ENCODE peak calls at places on chromosomes 16 and 17, in six cellular contexts. One of them, this sample, is unnamed.

GRCh38 chr16:84597518-84598390 is 20.1 kb downstream of the COTL1 start:
- DNase-seq in A673: no peak
- DNase-seq in ovary: no peak
- DNase-seq in effector memory CD4-positive, alpha-beta T cell: peak; percentile 27
- DNase-seq in HFFc6: no peak
- DNase-seq in AG20443: no peak
- DNase-seq in this sample: no peak

GRCh38 chr16:80599466-80599865 is 58.7 kb downstream of the DYNLRB2 start:
- DNase-seq in HFFc6: peak; percentile 64
- DNase-seq in AG20443: no peak
- DNase-seq in A673: no peak
- DNase-seq in ovary: no peak
- DNase-seq in effector memory CD4-positive, alpha-beta T cell: no peak
- DNase-seq in this sample: no peak

GRCh38 chr17:1340371-1340770 is 59.7 kb downstream of the YWHAE start:
- DNase-seq in effector memory CD4-positive, alpha-beta T cell: no peak
- DNase-seq in A673: no peak
- DNase-seq in ovary: no peak
- DNase-seq in HFFc6: no peak
- DNase-seq in AG20443: no peak
- DNase-seq in this sample: no peak

GRCh38 chr17:49989518-49989880 is 5.5 kb downstream of the DLX3 start:
- DNase-seq in ovary: no peak
- DNase-seq in AG20443: no peak
- DNase-seq in A673: no peak
- DNase-seq in effector memory CD4-positive, alpha-beta T cell: no peak
- DNase-seq in HFFc6: no peak
- DNase-seq in this sample: no peak

GRCh38 chr17:78127888-78128615 is 503 bp downstream of the TMC6 start:
- DNase-seq in ovary: no peak
- DNase-seq in HFFc6: no peak
- DNase-seq in A673: no peak
- DNase-seq in effector memory CD4-positive, alpha-beta T cell: no peak
- DNase-seq in AG20443: no peak
- DNase-seq in this sample: no peak

GRCh38 chr17:74748279-74748528 is 224 bp upstream of the NHERF1 start:
- DNase-seq in ovary: no peak
- DNase-seq in effector memory CD4-positive, alpha-beta T cell: no peak
- DNase-seq in HFFc6: no peak
- DNase-seq in A673: no peak
- DNase-seq in AG20443: no peak
- DNase-seq in this sample: no peak

GRCh38 chr16:27463741-27464662 is 62.0 kb downstream of the IL21R start:
- DNase-seq in A673: no peak
- DNase-seq in ovary: no peak
- DNase-seq in HFFc6: no peak
- DNase-seq in effector memory CD4-positive, alpha-beta T cell: no peak
- DNase-seq in AG20443: no peak
- DNase-seq in this sample: no peak

GRCh38 chr17:3974980-3975379 is 10.7 kb upstream of the ATP2A3 start:
- DNase-seq in ovary: no peak
- DNase-seq in A673: no peak
- DNase-seq in HFFc6: no peak
- DNase-seq in effector memory CD4-positive, alpha-beta T cell: no peak
- DNase-seq in AG20443: no peak
- DNase-seq in this sample: no peak

GRCh38 chr17:4903051-4903818 is at the start of gene CHRNE:
- DNase-seq in A673: peak; percentile 84
- DNase-seq in AG20443: peak; percentile 53
- DNase-seq in HFFc6: peak; percentile 58
- DNase-seq in ovary: peak; percentile 73
- DNase-seq in effector memory CD4-positive, alpha-beta T cell: peak; percentile 72
- DNase-seq in this sample: peak; percentile 42

GRCh38 chr16:69112285-69113129 is 7.1 kb downstream of the HAS3 start:
- DNase-seq in effector memory CD4-positive, alpha-beta T cell: peak; percentile 23
- DNase-seq in HFFc6: no peak
- DNase-seq in AG20443: peak; percentile 82
- DNase-seq in ovary: no peak
- DNase-seq in A673: peak; percentile 48
- DNase-seq in this sample: no peak

GRCh38 chr17:53420035-53420641 is 402.6 kb upstream of the KIF2B start:
- DNase-seq in ovary: no peak
- DNase-seq in A673: no peak
- DNase-seq in AG20443: no peak
- DNase-seq in effector memory CD4-positive, alpha-beta T cell: no peak
- DNase-seq in HFFc6: no peak
- DNase-seq in this sample: no peak

GRCh38 chr16:714079-714478 is 839 bp upstream of the METRN start:
- DNase-seq in effector memory CD4-positive, alpha-beta T cell: no peak
- DNase-seq in A673: no peak
- DNase-seq in ovary: no peak
- DNase-seq in HFFc6: no peak
- DNase-seq in AG20443: no peak
- DNase-seq in this sample: no peak

GRCh38 chr16:22337849-22338248 is 36.6 kb downstream of the CDR2 start:
- DNase-seq in HFFc6: no peak
- DNase-seq in AG20443: no peak
- DNase-seq in ovary: no peak
- DNase-seq in effector memory CD4-positive, alpha-beta T cell: no peak
- DNase-seq in A673: no peak
- DNase-seq in this sample: no peak

This sample was measured in GM04504.